ENCODE peak calls at places on chromosomes 5 and 9, in eight cellular contexts. Y is A549; H is body of pancreas; O is NB4; U is CD4-positive, alpha-beta T cell; C is fibroblast of pulmonary artery; T is fibroblast of lung; X is WTC11. L is an unnamed sample.

GRCh38 chr5:133669472-133669871 is 57.1 kb upstream of the FSTL4 start:
- DNase-seq in Y (no peak), H (no peak), O (no peak), U (no peak), C (no peak), T (no peak), X (no peak), L (no peak)

GRCh38 chr9:119677811-119678530 is 308.7 kb upstream of the BRINP1 start:
- DNase-seq in Y (no peak), H (no peak), O (no peak), U (no peak), C (no peak), T (no peak), X (no peak), L (no peak)

GRCh38 chr9:127979333-127980055 is 1.3 kb downstream of the EEIG1 start:
- DNase-seq in Y (peak), H (peak), O (peak), U (no peak), C (peak), T (peak), X (peak), L (no peak)

GRCh38 chr5:171494452-171495121 is 75.1 kb downstream of the FGF18 start:
- DNase-seq in Y (peak), H (peak), O (peak), U (no peak), C (peak), T (peak), X (peak), L (peak)

GRCh38 chr9:129803679-129804065 is 688 bp downstream of the TOR1B start:
- DNase-seq in Y (no peak), H (no peak), O (peak), U (no peak), C (no peak), T (no peak), X (no peak), L (no peak)

GRCh38 chr5:170597109-170597741 is 93.4 kb downstream of the KCNIP1 start:
- DNase-seq in Y (peak), H (no peak), O (peak), U (no peak), C (no peak), T (peak), X (no peak), L (peak)

GRCh38 chr5:175712313-175712680 is 54.4 kb downstream of the HRH2 start:
- DNase-seq in Y (no peak), H (no peak), O (no peak), U (no peak), C (no peak), T (no peak), X (peak), L (no peak)

GRCh38 chr5:93246093-93246855 is 334.7 kb downstream of the NR2F1-AS1 start:
- DNase-seq in Y (peak), H (no peak), O (no peak), U (no peak), C (peak), T (peak), X (peak), L (no peak)

GRCh38 chr9:69430206-69430605 is 105.2 kb downstream of the ENTREP1 start:
- DNase-seq in Y (no peak), H (no peak), O (no peak), U (no peak), C (no peak), T (no peak), X (no peak), L (no peak)

GRCh38 chr9:129458663-129459549 is 162.0 kb downstream of the C9orf50 start:
- DNase-seq in Y (no peak), H (peak), O (peak), U (peak), C (no peak), T (no peak), X (no peak), L (no peak)

DNA sequence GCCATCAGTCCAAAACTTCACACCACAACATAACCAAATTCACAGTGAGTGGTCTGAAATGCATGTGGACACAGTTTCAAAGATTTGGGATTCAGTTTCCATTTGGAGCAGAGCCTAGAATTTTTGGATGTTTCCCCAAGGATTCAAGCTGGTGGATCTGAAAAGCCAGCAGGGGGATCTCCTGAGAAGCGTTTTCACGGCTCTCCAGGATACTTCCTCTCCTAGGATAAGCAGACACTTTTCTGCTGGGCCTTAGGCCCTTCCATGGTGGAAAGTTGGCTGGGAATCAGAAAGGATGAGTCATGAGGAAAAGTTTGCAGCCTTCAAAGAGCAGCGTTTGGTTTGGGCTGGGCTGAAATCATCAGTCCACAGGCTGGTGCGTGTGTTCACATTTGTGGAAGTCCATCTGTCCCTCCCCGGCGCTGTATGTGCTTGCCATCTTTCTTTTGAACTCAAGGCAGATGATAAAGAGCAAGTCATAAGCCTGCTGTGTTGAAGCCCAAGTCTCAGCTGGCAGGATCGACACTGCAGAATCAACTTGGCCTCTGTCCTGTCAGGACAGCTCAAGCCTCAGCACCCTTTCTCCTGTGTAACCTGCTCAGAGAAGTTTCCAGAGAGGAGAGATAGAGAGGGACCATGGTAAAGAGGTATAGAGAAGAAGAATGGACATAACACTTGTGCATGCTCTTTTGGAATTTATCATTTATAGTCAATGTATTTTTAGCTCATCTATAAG is 152.6 kb upstream of the MSX2 start:
- DNase-seq in Y (peak), H (peak), O (no peak), U (no peak), C (peak), T (peak), X (no peak), L (peak)
- TF ChIP-seq CTCF in Y (peak), H (no peak), O (no peak), U (no peak), C (peak), T (peak), X (no peak), L (peak)

DNA sequence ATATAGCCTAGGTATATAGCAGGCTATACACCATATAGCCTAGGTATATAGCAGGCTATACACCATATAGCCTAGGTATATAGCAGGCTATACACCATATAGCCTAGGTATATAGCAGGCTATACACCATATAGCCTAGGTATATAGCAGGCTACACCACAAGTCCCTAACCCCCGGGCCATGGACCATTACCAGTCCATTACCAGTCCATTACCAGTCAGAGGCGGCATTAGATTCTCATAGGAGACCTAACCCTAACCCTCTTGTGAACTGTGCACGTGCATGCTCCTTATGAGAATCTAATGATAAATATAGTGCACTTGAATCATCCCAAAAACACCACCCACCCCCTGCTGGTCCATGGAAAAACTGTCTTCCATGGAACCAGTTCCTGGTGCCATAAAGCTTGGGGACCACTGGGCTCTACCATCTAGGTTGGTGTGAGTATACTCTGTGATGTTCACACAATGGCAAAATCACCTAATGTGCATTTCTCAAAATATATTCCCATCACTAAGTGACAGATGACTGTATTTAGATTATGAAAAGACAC is 4.7 kb downstream of the PLIN2 start:
- DNase-seq in Y (no peak), H (no peak), O (no peak), U (no peak), C (no peak), T (no peak), X (no peak), L (no peak)
- TF ChIP-seq CTCF in Y (no peak), H (no peak), O (peak), U (no peak), C (peak), T (no peak), X (no peak), L (no peak)

GRCh38 chr9:133284362-133284761 is 9.4 kb upstream of the ABO start:
- DNase-seq in Y (no peak), H (no peak), O (no peak), U (no peak), C (no peak), T (no peak), X (no peak), L (no peak)
- TF ChIP-seq CTCF in Y (no peak), H (no peak), O (no peak), U (no peak), C (no peak), T (no peak), X (no peak), L (no peak)

DNA sequence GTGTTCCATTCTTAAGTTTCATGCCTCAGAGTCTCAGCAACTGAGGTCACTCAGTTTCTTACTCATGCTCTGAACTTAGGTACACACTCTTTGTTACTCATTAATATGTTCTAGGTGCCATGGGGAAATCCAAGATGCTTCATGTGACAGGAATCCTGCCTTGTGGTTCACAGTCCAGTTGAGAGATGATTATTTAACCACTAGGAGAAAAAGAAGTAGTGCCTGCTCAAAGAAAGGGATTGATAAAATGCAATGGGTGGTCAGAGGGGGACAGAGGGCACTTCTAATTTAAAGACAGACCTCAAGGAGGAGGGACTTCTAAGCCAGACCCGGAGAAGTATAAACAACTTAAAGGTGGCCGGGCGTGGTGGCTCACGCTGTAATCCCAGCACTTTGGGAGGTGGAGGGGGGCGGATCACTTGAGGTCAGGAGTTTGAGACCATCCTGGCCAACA is 69.0 kb downstream of the UGCG start:
- DNase-seq in Y (peak), H (peak), O (no peak), U (no peak), C (peak), T (peak), X (no peak), L (peak)
- TF ChIP-seq CTCF in Y (no peak), H (no peak), O (no peak), U (no peak), C (no peak), T (no peak), X (no peak), L (peak)

L was measured in BJ.